ENCODE peak calls at places on chromosomes 1 and 21, in four cellular contexts. One of them, this sample, is unnamed. For H3K36me3, the result is how much of the 10 kb centered on the place peaks cover.

GRCh38 chr1:38418195-38419030 is 371.8 kb upstream of the POU3F1 start:
- DNase-seq in IMR-90: no peak
- DNase-seq in neuronal stem cell: peak
- DNase-seq in H1: no peak
- DNase-seq in this sample: no peak

GRCh38 chr21:24045775-24046215 is 1561.5 kb downstream of the MRPL39 start:
- DNase-seq in neuronal stem cell: no peak
- DNase-seq in H1: peak
- DNase-seq in IMR-90: peak
- DNase-seq in this sample: no peak

GRCh38 chr1:62561306-62561705 is 36.0 kb upstream of the ANGPTL3 start:
- DNase-seq in IMR-90: no peak
- DNase-seq in H1: no peak
- DNase-seq in neuronal stem cell: no peak
- DNase-seq in this sample: no peak

GRCh38 chr21:35231115-35231514 is 182.0 kb upstream of the RUNX1 start:
- DNase-seq in H1: no peak
- DNase-seq in neuronal stem cell: no peak
- DNase-seq in IMR-90: peak
- DNase-seq in this sample: no peak

GRCh38 chr1:119387858-119388257 is 19.3 kb downstream of the HAO2 start:
- DNase-seq in neuronal stem cell: no peak
- DNase-seq in IMR-90: no peak
- DNase-seq in H1: no peak
- DNase-seq in this sample: no peak

GRCh38 chr1:67687198-67687545 is 2.2 kb downstream of the GADD45A start:
- DNase-seq in IMR-90: no peak
- DNase-seq in neuronal stem cell: no peak
- DNase-seq in H1: no peak
- DNase-seq in this sample: no peak

GRCh38 chr1:186530104-186530503 is 69.2 kb upstream of the PDC start:
- DNase-seq in H1: no peak
- DNase-seq in neuronal stem cell: no peak
- DNase-seq in IMR-90: peak
- DNase-seq in this sample: peak

GRCh38 chr1:58780586-58781452 is 3.0 kb downstream of the JUN start:
- DNase-seq in neuronal stem cell: no peak
- DNase-seq in H1: no peak
- DNase-seq in IMR-90: peak
- DNase-seq in this sample: peak

GRCh38 chr1:179709841-179710329 is 33.2 kb upstream of the FAM163A start:
- DNase-seq in H1: no peak
- DNase-seq in neuronal stem cell: no peak
- DNase-seq in IMR-90: peak
- DNase-seq in this sample: no peak

GRCh38 chr1:7294636-7295035 is 476.5 kb upstream of the VAMP3 start:
- DNase-seq in IMR-90: no peak
- DNase-seq in neuronal stem cell: no peak
- DNase-seq in H1: peak
- DNase-seq in this sample: no peak

GRCh38 chr1:117659565-117660264 is 53.9 kb downstream of the TENT5C start:
- DNase-seq in H1: no peak
- DNase-seq in neuronal stem cell: no peak
- DNase-seq in IMR-90: no peak
- DNase-seq in this sample: no peak

GRCh38 chr1:51518730-51519047 is 377 bp downstream of the EPS15 start:
- DNase-seq in neuronal stem cell: no peak
- DNase-seq in H1: peak
- DNase-seq in IMR-90: peak
- DNase-seq in this sample: no peak

GRCh38 chr21:44548381-44548780 is 2.9 kb downstream of the KRTAP10-2 start:
- DNase-seq in neuronal stem cell: no peak
- DNase-seq in H1: peak
- DNase-seq in IMR-90: no peak
- DNase-seq in this sample: no peak

GRCh38 chr1:205325334-205325884 is 3.9 kb upstream of the NUAK2 start:
- DNase-seq in IMR-90: peak
- DNase-seq in H1: peak
- DNase-seq in neuronal stem cell: peak
- DNase-seq in this sample: peak

GRCh38 chr21:31687108-31687507 is 27.6 kb downstream of the SOD1 start:
- DNase-seq in H1: no peak
- DNase-seq in IMR-90: peak
- DNase-seq in neuronal stem cell: no peak
- DNase-seq in this sample: no peak

GRCh38 chr1:226678701-226679100 is 60.4 kb downstream of the ITPKB start:
- DNase-seq in H1: no peak
- DNase-seq in IMR-90: no peak
- DNase-seq in neuronal stem cell: no peak
- DNase-seq in this sample: no peak

GRCh38 chr1:40799351-40799867 is 15.8 kb downstream of the KCNQ4 start:
- DNase-seq in neuronal stem cell: no peak
- DNase-seq in H1: no peak
- DNase-seq in IMR-90: peak
- DNase-seq in this sample: no peak

GRCh38 chr1:197868751-197869501 is 33.5 kb upstream of the C1orf53 start:
- DNase-seq in IMR-90: peak
- DNase-seq in H1: no peak
- DNase-seq in neuronal stem cell: peak
- DNase-seq in this sample: peak

GRCh38 chr1:14705824-14706223 is 107.3 kb downstream of the KAZN start:
- DNase-seq in H1: no peak
- DNase-seq in neuronal stem cell: no peak
- DNase-seq in IMR-90: no peak
- DNase-seq in this sample: no peak

GRCh38 chr21:31216206-31216605 is 127.9 kb downstream of the TIAM1 start:
- DNase-seq in IMR-90: peak
- DNase-seq in H1: no peak
- DNase-seq in neuronal stem cell: no peak
- DNase-seq in this sample: peak

GRCh38 chr1:39082140-39082799 is 56.1 kb downstream of the NDUFS5 start:
- DNase-seq in neuronal stem cell: peak
- DNase-seq in IMR-90: no peak
- DNase-seq in H1: peak
- DNase-seq in this sample: no peak

GRCh38 chr1:228000836-228001563 is 5.8 kb upstream of the WNT3A start:
- DNase-seq in H1: no peak
- DNase-seq in neuronal stem cell: no peak
- DNase-seq in IMR-90: no peak
- DNase-seq in this sample: no peak

GRCh38 chr1:201556841-201557571 is 18.1 kb downstream of the NAV1 start:
- DNase-seq in IMR-90: peak
- DNase-seq in neuronal stem cell: no peak
- DNase-seq in H1: no peak
- DNase-seq in this sample: peak

GRCh38 chr1:161801955-161802354 is 35.8 kb downstream of the ATF6 start:
- DNase-seq in neuronal stem cell: no peak
- DNase-seq in IMR-90: no peak
- DNase-seq in H1: no peak
- DNase-seq in this sample: no peak

GRCh38 chr1:197027359-197027758 is 39.7 kb downstream of the F13B start:
- DNase-seq in IMR-90: no peak
- DNase-seq in neuronal stem cell: no peak
- DNase-seq in H1: no peak
- DNase-seq in this sample: peak

GRCh38 chr1:24954631-24955030 is 24.6 kb upstream of the RUNX3 start:
- DNase-seq in neuronal stem cell: no peak
- DNase-seq in H1: no peak
- DNase-seq in IMR-90: no peak
- DNase-seq in this sample: no peak

GRCh38 chr1:20366766-20367602 is 76.3 kb downstream of the VWA5B1 start:
- DNase-seq in neuronal stem cell: no peak
- DNase-seq in H1: peak
- DNase-seq in IMR-90: peak
- DNase-seq in this sample: peak

GRCh38 chr1:233367057-233367759 is 39.7 kb downstream of the MAP3K21 start:
- DNase-seq in H1: peak
- DNase-seq in neuronal stem cell: no peak
- DNase-seq in IMR-90: no peak
- DNase-seq in this sample: no peak

GRCh38 chr1:95364546-95364945 is 130.5 kb downstream of the RWDD3 start:
- DNase-seq in neuronal stem cell: no peak
- DNase-seq in H1: no peak
- DNase-seq in IMR-90: no peak
- DNase-seq in this sample: no peak

GRCh38 chr21:29332461-29333354 is 34.0 kb downstream of the BACH1 start:
- DNase-seq in neuronal stem cell: no peak
- DNase-seq in H1: no peak
- DNase-seq in IMR-90: peak
- DNase-seq in this sample: peak

GRCh38 chr1:68378296-68379084 is 71.3 kb downstream of the RPE65 start:
- DNase-seq in neuronal stem cell: no peak
- DNase-seq in H1: no peak
- DNase-seq in IMR-90: peak
- DNase-seq in this sample: peak

GRCh38 chr1:63746129-63746864 is 27.5 kb upstream of the ROR1 start:
- DNase-seq in IMR-90: peak
- DNase-seq in neuronal stem cell: no peak
- DNase-seq in H1: peak
- DNase-seq in this sample: peak

GRCh38 chr1:29236993-29237905 is 927 bp downstream of the PTPRU start:
- DNase-seq in neuronal stem cell: no peak
- DNase-seq in IMR-90: peak
- DNase-seq in H1: peak
- DNase-seq in this sample: peak

GRCh38 chr1:36864182-36865079 is 169.9 kb downstream of the GRIK3 start:
- DNase-seq in H1: peak
- DNase-seq in IMR-90: no peak
- DNase-seq in neuronal stem cell: peak
- DNase-seq in this sample: no peak

GRCh38 chr1:90325165-90325564 is 330.3 kb downstream of the ZNF326 start:
- DNase-seq in IMR-90: no peak
- DNase-seq in neuronal stem cell: no peak
- DNase-seq in H1: no peak
- DNase-seq in this sample: no peak

GRCh38 chr1:167473761-167474160 is 44.6 kb downstream of the CD247 start:
- DNase-seq in neuronal stem cell: no peak
- DNase-seq in IMR-90: no peak
- DNase-seq in H1: no peak
- DNase-seq in this sample: no peak

GRCh38 chr1:167477962-167478361 is 40.4 kb downstream of the CD247 start:
- DNase-seq in neuronal stem cell: no peak
- DNase-seq in IMR-90: no peak
- DNase-seq in H1: no peak
- DNase-seq in this sample: peak

GRCh38 chr1:167476061-167476460 is 42.3 kb downstream of the CD247 start:
- DNase-seq in H1: no peak
- DNase-seq in IMR-90: no peak
- DNase-seq in neuronal stem cell: no peak
- DNase-seq in this sample: no peak

GRCh38 chr1:167472729-167473529 is 45.4 kb downstream of the CD247 start:
- DNase-seq in H1: no peak
- DNase-seq in IMR-90: no peak
- DNase-seq in neuronal stem cell: no peak
- DNase-seq in this sample: no peak

DNA sequence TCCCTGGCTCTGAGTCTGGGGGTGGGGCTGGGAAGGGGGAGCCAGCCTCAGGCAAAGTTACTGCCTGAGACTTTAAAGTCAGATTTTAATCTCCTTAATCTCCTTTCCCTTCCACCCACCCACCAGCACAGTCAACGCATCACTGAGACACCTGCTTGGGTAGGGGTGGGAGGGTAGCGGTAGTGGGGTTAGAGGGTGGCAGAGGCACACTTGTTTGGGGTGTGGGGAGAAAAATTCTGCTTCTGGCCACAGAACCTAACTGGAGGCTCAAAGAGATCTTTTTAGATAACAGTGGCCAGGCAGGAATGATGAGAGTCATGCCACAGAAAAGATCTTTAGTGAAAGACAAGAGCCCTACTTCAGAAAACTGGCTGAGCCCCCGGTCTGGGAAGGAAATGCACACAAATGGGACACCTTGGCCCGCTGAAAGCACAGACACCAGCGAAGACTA is 44.1 kb downstream of the CD247 start:
- DNase-seq in IMR-90: no peak
- DNase-seq in H1: no peak
- DNase-seq in neuronal stem cell: no peak
- DNase-seq in this sample: no peak
- H2AFZ ChIP-seq in IMR-90: no peak
- H2AFZ ChIP-seq in H1: no peak
- H2AFZ ChIP-seq in neuronal stem cell: peak
- H2AFZ ChIP-seq in this sample: no peak

GRCh38 chr21:27814226-27814625 is 847.3 kb upstream of the ADAMTS5 start:
- DNase-seq in neuronal stem cell: no peak
- DNase-seq in H1: no peak
- DNase-seq in IMR-90: no peak
- DNase-seq in this sample: no peak
- H3K36me3 ChIP-seq in neuronal stem cell: under half
- H3K36me3 ChIP-seq in H1: under half
- H3K36me3 ChIP-seq in IMR-90: under half
- H3K36me3 ChIP-seq in this sample: under half

GRCh38 chr1:222073307-222073995 is 331.6 kb upstream of the DUSP10 start:
- DNase-seq in H1: no peak
- DNase-seq in IMR-90: peak
- DNase-seq in neuronal stem cell: no peak
- DNase-seq in this sample: peak
- H2BK5ac ChIP-seq in H1: no peak
- H2BK5ac ChIP-seq in IMR-90: peak
- H2BK5ac ChIP-seq in neuronal stem cell: no peak
- H2BK5ac ChIP-seq in this sample: no peak

GRCh38 chr1:60937720-60938119 is 144.6 kb upstream of the NFIA start:
- DNase-seq in neuronal stem cell: no peak
- DNase-seq in IMR-90: no peak
- DNase-seq in H1: no peak
- DNase-seq in this sample: no peak
- H2AFZ ChIP-seq in neuronal stem cell: no peak
- H2AFZ ChIP-seq in IMR-90: no peak
- H2AFZ ChIP-seq in H1: no peak
- H2AFZ ChIP-seq in this sample: no peak

DNA sequence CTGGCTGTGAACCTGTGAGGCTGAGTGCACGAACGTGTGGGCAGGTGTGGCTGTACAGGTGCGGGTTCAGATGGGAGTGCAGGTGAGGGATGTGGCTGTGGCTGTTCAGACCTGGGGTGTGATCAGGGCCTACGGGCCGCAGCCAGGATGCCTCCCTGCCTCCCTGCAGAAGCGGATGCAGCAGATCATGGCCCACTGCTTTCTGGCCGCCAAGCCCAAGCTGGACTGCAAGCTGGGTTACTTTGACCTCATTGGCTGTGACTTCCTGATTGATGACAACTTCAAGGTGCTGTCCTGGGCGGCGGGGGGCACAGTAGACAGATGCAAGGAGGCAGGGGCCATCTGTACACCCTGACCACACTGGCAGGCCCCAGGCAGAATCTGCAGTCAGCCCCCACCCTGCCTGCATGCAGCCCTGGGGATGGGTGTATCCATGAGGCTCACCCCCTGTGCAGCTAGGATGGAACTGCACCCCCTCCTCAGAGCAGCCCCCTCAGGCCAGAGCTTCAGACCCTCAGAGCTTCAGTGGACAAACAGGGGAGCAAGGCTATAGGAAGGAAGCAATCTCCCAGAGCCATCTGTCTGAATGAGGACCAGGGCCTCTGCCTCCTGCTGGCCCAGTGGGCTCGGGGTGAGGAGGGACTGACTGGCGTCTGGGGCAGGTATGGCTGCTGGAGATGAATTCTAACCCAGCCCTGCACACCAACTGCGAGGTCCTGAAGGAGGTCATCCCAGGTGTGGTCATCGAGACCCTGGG is 9.8 kb downstream of the TNFRSF18 start:
- DNase-seq in H1: no peak
- DNase-seq in IMR-90: no peak
- DNase-seq in neuronal stem cell: no peak
- DNase-seq in this sample: no peak
- H3K36me3 ChIP-seq in H1: under half
- H3K36me3 ChIP-seq in IMR-90: under half
- H3K36me3 ChIP-seq in neuronal stem cell: under half
- H3K36me3 ChIP-seq in this sample: under half

This sample was measured in mesenchymal stem cell.